ENCODE peak calls at places on chromosome 12, in nine cellular contexts. One of them, this sample, is unnamed.
A peak's percentile ranks its signal among the peaks of the same experiment; 100 is the strongest.

GRCh38 chr12:93802698-93803097 is 125.5 kb downstream of the CRADD start:
- DNase-seq in H9: no peak
- DNase-seq in stimulated activated CD8-positive, alpha-beta memory T cell treated with anti-CD3 and anti-CD28 coated beads, Interleukin-4, amount 100 ng/mL, for 4 hours: no peak
- DNase-seq in omental fat pad: no peak
- DNase-seq in NCI-H146: no peak
- DNase-seq in tibial nerve: no peak
- DNase-seq in neural crest cell: no peak
- DNase-seq in CD4-positive, alpha-beta T cell: no peak
- DNase-seq in retina: no peak
- DNase-seq in this sample: no peak

GRCh38 chr12:109553929-109554500 is 19.3 kb downstream of the MMAB start:
- DNase-seq in H9: no peak
- DNase-seq in stimulated activated CD8-positive, alpha-beta memory T cell treated with anti-CD3 and anti-CD28 coated beads, Interleukin-4, amount 100 ng/mL, for 4 hours: no peak
- DNase-seq in omental fat pad: no peak
- DNase-seq in NCI-H146: peak; percentile 5
- DNase-seq in tibial nerve: no peak
- DNase-seq in neural crest cell: no peak
- DNase-seq in CD4-positive, alpha-beta T cell: no peak
- DNase-seq in retina: no peak
- DNase-seq in this sample: no peak

GRCh38 chr12:92503029-92503931 is 199.5 kb upstream of the PLEKHG7 start:
- DNase-seq in H9: no peak
- DNase-seq in stimulated activated CD8-positive, alpha-beta memory T cell treated with anti-CD3 and anti-CD28 coated beads, Interleukin-4, amount 100 ng/mL, for 4 hours: no peak
- DNase-seq in omental fat pad: no peak
- DNase-seq in NCI-H146: no peak
- DNase-seq in tibial nerve: no peak
- DNase-seq in neural crest cell: no peak
- DNase-seq in CD4-positive, alpha-beta T cell: no peak
- DNase-seq in retina: peak; percentile 3
- DNase-seq in this sample: no peak

GRCh38 chr12:45532113-45532512 is 197.4 kb upstream of the ARID2 start:
- DNase-seq in H9: no peak
- DNase-seq in stimulated activated CD8-positive, alpha-beta memory T cell treated with anti-CD3 and anti-CD28 coated beads, Interleukin-4, amount 100 ng/mL, for 4 hours: no peak
- DNase-seq in omental fat pad: no peak
- DNase-seq in NCI-H146: no peak
- DNase-seq in tibial nerve: no peak
- DNase-seq in neural crest cell: no peak
- DNase-seq in CD4-positive, alpha-beta T cell: no peak
- DNase-seq in retina: no peak
- DNase-seq in this sample: no peak

GRCh38 chr12:121774968-121775474 is 18.5 kb downstream of the RHOF start:
- DNase-seq in H9: no peak
- DNase-seq in stimulated activated CD8-positive, alpha-beta memory T cell treated with anti-CD3 and anti-CD28 coated beads, Interleukin-4, amount 100 ng/mL, for 4 hours: no peak
- DNase-seq in omental fat pad: no peak
- DNase-seq in NCI-H146: no peak
- DNase-seq in tibial nerve: no peak
- DNase-seq in neural crest cell: no peak
- DNase-seq in CD4-positive, alpha-beta T cell: no peak
- DNase-seq in retina: no peak
- DNase-seq in this sample: no peak

GRCh38 chr12:131057211-131057721 is 103.6 kb downstream of the ADGRD1 start:
- DNase-seq in H9: peak; percentile 24
- DNase-seq in stimulated activated CD8-positive, alpha-beta memory T cell treated with anti-CD3 and anti-CD28 coated beads, Interleukin-4, amount 100 ng/mL, for 4 hours: no peak
- DNase-seq in omental fat pad: no peak
- DNase-seq in NCI-H146: no peak
- DNase-seq in tibial nerve: no peak
- DNase-seq in neural crest cell: no peak
- DNase-seq in CD4-positive, alpha-beta T cell: no peak
- DNase-seq in retina: no peak
- DNase-seq in this sample: no peak

GRCh38 chr12:94289551-94290312 is 141.4 kb downstream of the PLXNC1 start:
- DNase-seq in H9: no peak
- DNase-seq in stimulated activated CD8-positive, alpha-beta memory T cell treated with anti-CD3 and anti-CD28 coated beads, Interleukin-4, amount 100 ng/mL, for 4 hours: no peak
- DNase-seq in omental fat pad: no peak
- DNase-seq in NCI-H146: no peak
- DNase-seq in tibial nerve: peak; percentile 35
- DNase-seq in neural crest cell: no peak
- DNase-seq in CD4-positive, alpha-beta T cell: no peak
- DNase-seq in retina: no peak
- DNase-seq in this sample: no peak

GRCh38 chr12:127504874-127505273 is 762.1 kb upstream of the TMEM132C start:
- DNase-seq in H9: no peak
- DNase-seq in stimulated activated CD8-positive, alpha-beta memory T cell treated with anti-CD3 and anti-CD28 coated beads, Interleukin-4, amount 100 ng/mL, for 4 hours: no peak
- DNase-seq in omental fat pad: no peak
- DNase-seq in NCI-H146: no peak
- DNase-seq in tibial nerve: no peak
- DNase-seq in neural crest cell: no peak
- DNase-seq in CD4-positive, alpha-beta T cell: no peak
- DNase-seq in retina: no peak
- DNase-seq in this sample: no peak

This sample was measured in NCI-H345.